ENCODE peak calls at places on chromosome 1, in seven cellular contexts. Q is GM12892, V is SK-N-SH, Z is K562, A is H1, L is HepG2, U is GM12878. E is an unnamed sample.

GRCh38 chr1:44000266-44000665 is 8.9 kb downstream of the CCDC24 start:
- DNase-seq in A (no peak), Z (no peak), V (no peak), U (no peak), Q (no peak), L (no peak), E (no peak)

GRCh38 chr1:57468661-57469523 is 45.0 kb upstream of the DAB1 start:
- DNase-seq in Z (no peak), Q (no peak), A (no peak), L (no peak), V (no peak), U (no peak), E (no peak)

GRCh38 chr1:24416666-24417391 is 1.2 kb downstream of the NIPAL3 start:
- DNase-seq in Q (no peak), U (peak), Z (peak), L (peak), A (no peak), V (no peak), E (peak)

GRCh38 chr1:15354580-15354965 is 55.1 kb upstream of the EFHD2 start:
- DNase-seq in V (no peak), U (no peak), L (no peak), A (no peak), Z (no peak), Q (no peak), E (no peak)

GRCh38 chr1:69029649-69030048 is 532.8 kb upstream of the DEPDC1 start:
- DNase-seq in Z (no peak), V (no peak), Q (no peak), U (no peak), A (no peak), L (no peak), E (no peak)

GRCh38 chr1:34360574-34360973 is 183.9 kb downstream of the C1orf94 start:
- DNase-seq in L (no peak), Z (no peak), U (peak), V (no peak), A (no peak), Q (no peak), E (no peak)

GRCh38 chr1:147560756-147561472 is 19.6 kb downstream of the BCL9 start:
- DNase-seq in A (no peak), L (no peak), Z (no peak), U (no peak), Q (no peak), V (no peak), E (no peak)

GRCh38 chr1:168348146-168348709 is 67.6 kb downstream of the TBX19 start:
- DNase-seq in L (no peak), U (no peak), Q (no peak), A (no peak), Z (peak), V (no peak), E (no peak)

GRCh38 chr1:161733526-161733925 is 12.2 kb downstream of the FCRLB start:
- DNase-seq in A (no peak), V (no peak), Q (no peak), U (no peak), L (no peak), Z (no peak), E (no peak)

GRCh38 chr1:113307771-113308451 is 82.4 kb upstream of the MAGI3 start:
- DNase-seq in U (no peak), Q (no peak), V (no peak), A (no peak), Z (no peak), L (peak), E (no peak)

DNA sequence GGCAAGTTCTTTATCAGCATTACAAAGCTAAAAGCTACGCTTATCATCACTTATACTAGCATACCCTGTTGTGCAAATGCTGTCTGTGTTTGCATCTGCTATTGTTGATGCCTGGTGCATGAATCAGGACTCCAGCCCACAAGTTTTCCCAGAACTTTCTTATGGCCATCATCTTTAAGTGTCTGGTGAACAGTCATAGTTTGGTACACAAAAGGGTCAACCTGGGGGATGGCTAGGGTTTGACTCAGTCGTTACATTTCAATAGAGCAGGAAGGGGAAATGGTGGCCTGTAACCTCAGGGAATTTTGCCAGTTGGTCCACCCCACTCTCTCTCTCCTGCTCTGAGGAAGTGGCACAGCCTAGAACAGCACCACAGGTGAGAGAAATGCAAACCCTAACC is 35.4 kb downstream of the SELL start:
- DNase-seq in U (no peak), L (no peak), Q (no peak), A (peak), V (no peak), Z (no peak), E (no peak)
- TF ChIP-seq POLR2AphosphoS5 in U (no peak), L (no peak), Q (no peak), A (no peak), V (no peak), Z (no peak), E (no peak)

GRCh38 chr1:96632045-96632664 is 89.4 kb upstream of the PTBP2 start:
- DNase-seq in A (no peak), U (no peak), V (no peak), Q (no peak), Z (no peak), L (peak), E (no peak)
- TF ChIP-seq TAF1 in A (no peak), U (no peak), V (no peak), Q (no peak), Z (no peak), L (no peak), E (no peak)

DNA sequence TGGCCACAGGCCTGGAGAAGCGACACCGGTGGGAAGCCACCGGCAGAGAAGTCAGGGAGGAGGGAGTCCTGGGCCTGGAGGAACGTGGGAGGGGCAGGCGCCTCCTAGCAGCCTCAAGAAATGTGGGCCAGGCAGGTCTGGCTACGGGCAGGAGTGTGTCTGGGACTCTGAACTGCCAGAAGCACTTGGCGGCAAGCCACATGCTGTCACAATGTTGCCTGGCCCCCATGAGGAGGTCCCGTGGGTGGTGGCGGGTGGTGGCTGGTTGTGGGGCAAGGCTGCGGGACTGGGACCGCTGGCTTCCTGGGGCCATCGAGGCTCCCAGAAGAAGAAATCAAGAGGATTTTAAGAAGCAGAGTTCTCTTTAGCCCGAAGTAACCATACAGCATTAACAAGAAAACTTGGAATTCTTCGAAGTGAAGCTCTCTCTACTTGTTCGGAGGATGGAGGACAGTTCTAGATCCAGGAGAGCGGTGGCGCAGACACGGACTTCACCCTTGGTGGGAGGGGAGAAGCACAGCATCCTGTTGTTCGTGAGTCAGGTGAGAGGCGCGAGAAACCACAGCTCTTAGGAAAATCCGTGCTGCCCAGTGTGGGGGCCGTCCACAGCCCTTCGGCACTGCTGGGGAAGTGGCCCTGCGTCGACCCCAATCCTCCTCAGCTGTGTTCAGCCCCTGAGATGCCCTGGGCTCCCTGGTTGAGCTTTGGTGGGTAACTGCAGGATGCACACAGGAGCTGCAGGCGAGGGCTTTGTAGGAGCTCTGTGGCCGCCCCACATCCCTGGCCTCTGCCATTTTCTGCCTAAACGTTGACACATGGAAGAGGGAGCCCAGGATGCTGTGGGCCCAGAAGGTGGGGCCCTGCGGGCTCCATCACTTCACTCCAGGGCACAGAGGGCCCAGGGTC is 12.4 kb downstream of the SKI start:
- DNase-seq in A (no peak), Z (no peak), V (peak), U (no peak), Q (no peak), L (no peak), E (no peak)
- TF ChIP-seq POLR2AphosphoS5 in A (no peak), Z (no peak), V (no peak), U (no peak), Q (no peak), L (no peak), E (no peak)

DNA sequence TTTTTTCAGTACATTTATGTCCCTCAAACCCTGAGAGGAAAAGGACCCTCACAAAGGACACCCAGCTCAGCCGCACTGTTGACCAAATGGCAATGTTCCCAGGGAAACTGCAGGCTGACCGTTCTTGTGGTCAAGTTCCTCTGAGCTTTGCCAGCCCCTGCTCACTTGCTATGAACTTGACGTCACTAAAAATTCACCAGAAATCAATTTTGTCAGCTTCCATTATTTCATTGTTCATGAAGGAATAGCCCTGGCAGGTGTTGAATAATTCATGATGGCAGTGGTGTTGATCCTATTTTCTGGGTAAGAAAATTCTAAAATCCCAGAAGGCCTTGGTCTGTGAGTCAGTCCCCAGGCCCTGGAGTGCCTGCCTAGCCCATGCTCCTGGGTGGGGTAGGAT is 318.8 kb downstream of the ZNF326 start:
- DNase-seq in Q (no peak), U (no peak), V (no peak), L (no peak), A (no peak), Z (no peak), E (no peak)
- TF ChIP-seq TAF1 in Q (no peak), U (no peak), V (no peak), L (no peak), A (no peak), Z (no peak), E (no peak)

E was measured in GM12891.